ENCODE peak calls at places on chromosomes 6 and 20, in six cellular contexts. A, I, E, Z, Q and C are unnamed samples.

GRCh38 chr6:33118525-33119123 is 42.8 kb downstream of the HLA-DPB1 start:
- DNase-seq in A (no peak), I (no peak), E (no peak), Z (no peak), Q (peak; percentile 72), C (no peak)

GRCh38 chr6:11428895-11429294 is 108.7 kb upstream of the TMEM170B start:
- DNase-seq in A (no peak), I (no peak), E (no peak), Z (no peak), Q (no peak), C (no peak)

GRCh38 chr6:120355822-120356221 is 978.5 kb downstream of the TBC1D32 start:
- DNase-seq in A (no peak), I (no peak), E (no peak), Z (no peak), Q (no peak), C (no peak)

GRCh38 chr6:38525888-38526287 is 113.8 kb downstream of the BTBD9 start:
- DNase-seq in A (no peak), I (no peak), E (no peak), Z (no peak), Q (no peak), C (no peak)

GRCh38 chr20:61691978-61692377 is 373.7 kb downstream of the TAF4 start:
- DNase-seq in A (no peak), I (no peak), E (no peak), Z (no peak), Q (no peak), C (no peak)

GRCh38 chr6:166202321-166202733 is 34.7 kb upstream of the TBXT start:
- DNase-seq in A (no peak), I (peak; percentile 37), E (no peak), Z (no peak), Q (peak; percentile 14), C (no peak)

GRCh38 chr20:38094373-38094775 is 60.8 kb downstream of the RPRD1B start:
- DNase-seq in A (peak; percentile 36), I (no peak), E (no peak), Z (peak; percentile 83), Q (peak; percentile 78), C (no peak)

GRCh38 chr20:23058240-23058639 is 8.8 kb upstream of the THBD start:
- DNase-seq in A (no peak), I (no peak), E (no peak), Z (no peak), Q (no peak), C (no peak)

GRCh38 chr20:38414769-38415450 is 20.2 kb downstream of the SNHG17 start:
- DNase-seq in A (no peak), I (peak; percentile 55), E (no peak), Z (no peak), Q (no peak), C (no peak)

GRCh38 chr6:130008236-130008873 is 10.0 kb upstream of the L3MBTL3 start:
- DNase-seq in A (no peak), I (no peak), E (no peak), Z (no peak), Q (no peak), C (no peak)

GRCh38 chr6:109241199-109241598 is 141.1 kb downstream of the CD164 start:
- DNase-seq in A (no peak), I (no peak), E (no peak), Z (no peak), Q (no peak), C (no peak)

GRCh38 chr20:56897318-56897962 is 268.3 kb downstream of the TFAP2C start:
- DNase-seq in A (no peak), I (peak; percentile 44), E (no peak), Z (no peak), Q (no peak), C (no peak)

GRCh38 chr6:35681298-35681697 is 7.4 kb downstream of the FKBP5 start:
- DNase-seq in A (no peak), I (no peak), E (no peak), Z (no peak), Q (no peak), C (no peak)

GRCh38 chr6:124795879-124796838 is 166.1 kb upstream of the RNF217 start:
- DNase-seq in A (no peak), I (no peak), E (peak; percentile 21), Z (no peak), Q (peak; percentile 5), C (no peak)

GRCh38 chr6:73079611-73079955 is 145.7 kb downstream of the KHDC1L start:
- DNase-seq in A (no peak), I (no peak), E (no peak), Z (no peak), Q (no peak), C (no peak)

GRCh38 chr6:27863962-27864905 is 48.0 kb downstream of the OR2B2 start:
- DNase-seq in A (no peak), I (peak; percentile 84), E (no peak), Z (no peak), Q (peak; percentile 43), C (peak; percentile 86)

GRCh38 chr20:10218536-10219451 is at the start of gene SNAP25:
- DNase-seq in A (peak; percentile 41), I (peak; percentile 75), E (peak; percentile 76), Z (peak; percentile 71), Q (peak; percentile 75), C (no peak)

GRCh38 chr20:38084425-38084951 is 50.9 kb downstream of the RPRD1B start:
- DNase-seq in A (no peak), I (no peak), E (no peak), Z (no peak), Q (peak; percentile 78), C (no peak)

GRCh38 chr20:2101057-2101934 is at the start of gene STK35:
- DNase-seq in A (no peak), I (no peak), E (peak; percentile 48), Z (peak; percentile 92), Q (peak; percentile 72), C (no peak)

GRCh38 chr6:31821301-31822037 is 6.1 kb upstream of the HSPA1B start:
- DNase-seq in A (peak; percentile 84), I (peak; percentile 94), E (no peak), Z (peak; percentile 89), Q (peak; percentile 92), C (peak; percentile 92)
- TF ChIP-seq POLR2AphosphoS5 in A (peak; percentile 13), I (peak; percentile 8), E (no peak), Z (peak; percentile 21), Q (no peak), C (peak; percentile 79)

GRCh38 chr6:17984822-17985660 is 2.4 kb downstream of the KIF13A start:
- DNase-seq in A (no peak), I (no peak), E (no peak), Z (no peak), Q (no peak), C (no peak)
- H3K4me3 ChIP-seq in A (peak overlapping the region; percentile 71), I (no peak overlapping the region), E (peak overlapping the region; percentile 19), Z (peak overlapping the region; percentile 56), Q (peak overlapping the region; percentile 5), C (no peak overlapping the region)

GRCh38 chr6:5997420-5998093 is 9.2 kb downstream of the NRN1 start:
- DNase-seq in A (no peak), I (peak; percentile 87), E (no peak), Z (no peak), Q (no peak), C (peak; percentile 90)
- H3K27me3 ChIP-seq in A (peaks cover 97% of the 10 kb centered on the region), I (peaks cover 90% of the 10 kb centered on the region), E (peaks cover 95% of the 10 kb centered on the region), Z (peaks cover 69% of the 10 kb centered on the region), Q (peaks cover 61% of the 10 kb centered on the region), C (peaks cover 100% of the 10 kb centered on the region)

GRCh38 chr20:46970937-46971630 is 76.4 kb downstream of the EYA2 start:
- DNase-seq in A (no peak), I (no peak), E (no peak), Z (no peak), Q (peak; percentile 34), C (no peak)
- TF ChIP-seq POLR2AphosphoS5 in A (no peak), I (no peak), E (no peak), Z (no peak), Q (no peak), C (no peak)

GRCh38 chr6:43061861-43062260 is 2.4 kb downstream of the KLC4 start:
- DNase-seq in A (no peak), I (no peak), E (no peak), Z (no peak), Q (no peak), C (no peak)
- H3K4me3 ChIP-seq in A (peak overlapping the region; percentile 91), I (no peak overlapping the region), E (no peak overlapping the region), Z (no peak overlapping the region), Q (no peak overlapping the region), C (no peak overlapping the region)

GRCh38 chr20:45545754-45546453 is 1.3 kb downstream of the EPPIN start:
- DNase-seq in A (no peak), I (no peak), E (no peak), Z (no peak), Q (peak; percentile 16), C (no peak)

GRCh38 chr20:45545351-45545750 is 1.9 kb downstream of the EPPIN start:
- DNase-seq in A (no peak), I (no peak), E (no peak), Z (no peak), Q (no peak), C (no peak)

GRCh38 chr20:45550765-45551164 is 3.6 kb upstream of the EPPIN start:
- DNase-seq in A (no peak), I (no peak), E (no peak), Z (no peak), Q (no peak), C (no peak)

GRCh38 chr20:45548410-45548809 is 1.2 kb upstream of the EPPIN start:
- DNase-seq in A (no peak), I (no peak), E (no peak), Z (no peak), Q (no peak), C (no peak)

GRCh38 chr20:45547206-45547770 is at the start of gene EPPIN:
- DNase-seq in A (no peak), I (no peak), E (no peak), Z (no peak), Q (no peak), C (no peak)
- H3K27me3 ChIP-seq in A (no peaks in the 10 kb centered on the region), I (no peaks in the 10 kb centered on the region), E (no peaks in the 10 kb centered on the region), Z (no peaks in the 10 kb centered on the region), Q (no peaks in the 10 kb centered on the region), C (peaks cover 4% of the 10 kb centered on the region)

DNA sequence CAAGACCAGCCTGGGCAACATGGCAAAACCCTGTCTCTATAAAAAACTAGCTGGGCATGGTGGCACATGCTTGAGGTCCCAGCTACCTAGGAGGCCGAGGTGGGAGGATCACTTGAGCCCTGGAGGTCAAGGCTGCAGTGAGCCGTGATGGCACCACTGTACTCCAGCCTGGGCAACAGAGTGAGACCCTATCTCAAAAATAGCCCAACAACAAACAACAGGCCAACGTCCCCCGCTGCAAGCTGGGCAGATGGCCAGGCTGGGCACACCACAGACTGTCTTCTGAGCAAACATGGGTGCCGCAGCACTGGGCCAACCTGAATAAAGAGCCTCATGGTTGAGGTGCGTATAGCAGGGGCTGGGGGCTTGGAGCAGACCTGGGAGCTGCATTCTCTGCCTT is 46.6 kb upstream of the SRF start:
- DNase-seq in A (no peak), I (no peak), E (no peak), Z (no peak), Q (no peak), C (no peak)
- TF ChIP-seq POLR2AphosphoS5 in A (no peak), I (no peak), E (no peak), Z (no peak), Q (no peak), C (no peak)

DNA sequence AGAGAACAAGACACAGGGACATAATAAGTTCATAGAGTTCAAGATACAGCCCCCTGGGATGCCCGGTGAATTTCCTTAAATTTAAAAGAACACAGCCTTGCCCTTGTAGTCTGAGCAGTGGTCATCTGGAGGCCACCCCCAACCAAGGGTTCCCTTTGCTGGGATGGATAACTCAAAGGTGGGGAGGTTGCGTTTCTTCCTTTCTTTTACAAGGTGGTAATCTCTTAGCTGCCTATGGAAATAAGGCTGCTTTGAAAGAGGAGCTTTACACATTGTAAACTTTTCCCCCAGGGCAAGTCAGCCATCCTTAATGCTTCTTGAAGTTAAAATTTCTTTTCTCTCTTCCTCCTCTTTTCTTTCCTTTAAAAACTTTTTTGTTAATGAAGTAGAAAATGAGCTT is 71.2 kb upstream of the PRDM1 start:
- DNase-seq in A (no peak), I (no peak), E (no peak), Z (no peak), Q (no peak), C (no peak)
- H3K4me3 ChIP-seq in A (no peak overlapping the region), I (no peak overlapping the region), E (no peak overlapping the region), Z (no peak overlapping the region), Q (no peak overlapping the region), C (no peak overlapping the region)